ENCODE peak calls at places on chromosomes 2 and 18, in five cellular contexts. T, G, F, P and W are unnamed samples.

GRCh38 chr2:167827352-167828097 is 419.9 kb downstream of the STK39 start:
- DNase-seq in T (no peak), G (no peak), F (no peak), P (no peak), W (no peak)

GRCh38 chr18:3054785-3055184 is 41.8 kb upstream of the LPIN2 start:
- DNase-seq in T (no peak), G (no peak), F (no peak), P (no peak), W (no peak)

GRCh38 chr2:207408086-207408794 is 121.5 kb upstream of the CREB1 start:
- DNase-seq in T (peak), G (no peak), F (no peak), P (no peak), W (no peak)

GRCh38 chr2:18304849-18305248 is 255.6 kb downstream of the RDH14 start:
- DNase-seq in T (no peak), G (no peak), F (no peak), P (no peak), W (no peak)

GRCh38 chr2:39516347-39517101 is 79.4 kb upstream of the MAP4K3 start:
- DNase-seq in T (no peak), G (no peak), F (peak), P (no peak), W (no peak)

GRCh38 chr2:148614024-148614331 is 30.6 kb upstream of the EPC2 start:
- DNase-seq in T (peak), G (no peak), F (no peak), P (no peak), W (no peak)

GRCh38 chr2:207143131-207143473 is 22.6 kb downstream of the KLF7 start:
- DNase-seq in T (no peak), G (no peak), F (no peak), P (no peak), W (no peak)

GRCh38 chr2:106343274-106343673 is 124.9 kb downstream of the RGPD3 start:
- DNase-seq in T (no peak), G (no peak), F (no peak), P (no peak), W (no peak)

GRCh38 chr2:96869824-96870630 is at the start of gene SEMA4C:
- DNase-seq in T (no peak), G (peak), F (peak), P (peak), W (no peak)

GRCh38 chr2:7060602-7061435 is 143.6 kb downstream of the RNF144A start:
- DNase-seq in T (no peak), G (no peak), F (no peak), P (no peak), W (no peak)

GRCh38 chr2:106280653-106281202 is 86.6 kb upstream of the UXS1 start:
- DNase-seq in T (no peak), G (no peak), F (no peak), P (no peak), W (no peak)

GRCh38 chr2:196899976-196900375 is 26.5 kb downstream of the PGAP1 start:
- DNase-seq in T (no peak), G (no peak), F (no peak), P (no peak), W (no peak)

GRCh38 chr18:79405781-79406575 is 10.2 kb downstream of the NFATC1 start:
- DNase-seq in T (peak), G (peak), F (peak), P (peak), W (no peak)

GRCh38 chr2:96927420-96928171 is 57.7 kb upstream of the SEMA4C start:
- DNase-seq in T (no peak), G (peak), F (peak), P (no peak), W (no peak)

GRCh38 chr18:3032721-3033120 is 19.8 kb upstream of the LPIN2 start:
- DNase-seq in T (no peak), G (no peak), F (no peak), P (no peak), W (no peak)

GRCh38 chr2:39743170-39743851 is 35.7 kb downstream of the THUMPD2 start:
- DNase-seq in T (no peak), G (no peak), F (no peak), P (no peak), W (no peak)

GRCh38 chr18:8722946-8723477 is 17.7 kb downstream of the MTCL1 start:
- DNase-seq in T (no peak), G (no peak), F (no peak), P (no peak), W (no peak)

GRCh38 chr2:35114765-35115164 is 1240.8 kb upstream of the CRIM1 start:
- DNase-seq in T (no peak), G (no peak), F (no peak), P (no peak), W (no peak)

GRCh38 chr2:108612514-108613183 is 78.4 kb downstream of the LIMS1 start:
- DNase-seq in T (peak), G (peak), F (no peak), P (peak), W (no peak)

GRCh38 chr18:73614812-73615211 is 532.8 kb downstream of the FBXO15 start:
- DNase-seq in T (no peak), G (no peak), F (no peak), P (no peak), W (peak)

GRCh38 chr2:125169764-125170146 is 1144.7 kb downstream of the CNTNAP5 start:
- DNase-seq in T (no peak), G (no peak), F (no peak), P (no peak), W (no peak)

GRCh38 chr2:203451686-203452085 is 83.4 kb downstream of the RAPH1 start:
- DNase-seq in T (no peak), G (no peak), F (no peak), P (no peak), W (no peak)

GRCh38 chr18:58580623-58581022 is 48.3 kb downstream of the ALPK2 start:
- DNase-seq in T (no peak), G (no peak), F (no peak), P (no peak), W (no peak)

GRCh38 chr2:40421643-40422297 is 30.1 kb downstream of the SLC8A1 start:
- DNase-seq in T (no peak), G (no peak), F (no peak), P (no peak), W (no peak)

GRCh38 chr2:11598228-11598731 is 64.4 kb downstream of the GREB1 start:
- DNase-seq in T (no peak), G (no peak), F (no peak), P (no peak), W (no peak)

GRCh38 chr2:1546023-1546591 is 132.8 kb downstream of the TPO start:
- DNase-seq in T (peak), G (no peak), F (no peak), P (peak), W (peak)

GRCh38 chr2:165239230-165239629 is at the start of gene SCN2A:
- DNase-seq in T (peak), G (no peak), F (no peak), P (peak), W (peak)
- TF ChIP-seq CTCF in T (peak), G (peak), F (peak), P (peak), W (peak)

GRCh38 chr2:10140841-10141610 is 18.5 kb downstream of the RRM2 start:
- DNase-seq in T (no peak), G (no peak), F (no peak), P (no peak), W (no peak)

GRCh38 chr2:10144771-10145518 is 22.4 kb downstream of the RRM2 start:
- DNase-seq in T (no peak), G (no peak), F (no peak), P (no peak), W (no peak)

GRCh38 chr2:10142640-10142965 is 20.1 kb downstream of the RRM2 start:
- DNase-seq in T (no peak), G (no peak), F (no peak), P (no peak), W (no peak)

GRCh38 chr2:10139536-10139935 is 17.0 kb downstream of the RRM2 start:
- DNase-seq in T (no peak), G (no peak), F (no peak), P (no peak), W (no peak)

GRCh38 chr2:10141736-10142639 is 19.4 kb downstream of the RRM2 start:
- DNase-seq in T (no peak), G (no peak), F (no peak), P (peak), W (no peak)
- TF ChIP-seq CTCF in T (peak), G (peak), F (peak), P (peak), W (peak)

DNA sequence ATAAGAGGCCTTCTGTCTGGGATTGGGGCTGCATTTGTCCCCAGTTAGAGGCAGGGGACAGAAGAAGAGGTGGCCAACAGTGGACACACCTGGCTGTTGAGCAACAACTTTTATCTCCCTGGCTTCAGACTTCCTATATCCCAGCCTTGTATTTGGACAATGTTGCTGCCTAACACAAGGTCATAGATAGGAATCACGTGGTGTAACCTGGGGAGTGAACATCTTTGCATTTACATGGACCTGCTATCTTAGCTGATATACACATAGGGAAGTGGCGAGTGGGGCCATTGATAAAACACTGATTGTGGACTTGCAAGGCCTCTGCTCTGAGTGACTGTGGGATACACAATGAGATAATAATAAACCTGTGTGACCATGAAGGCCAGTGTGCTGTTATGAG is 26.9 kb downstream of the RAPGEF4 start:
- DNase-seq in T (no peak), G (no peak), F (no peak), P (no peak), W (no peak)
- TF ChIP-seq CTCF in T (no peak), G (no peak), F (no peak), P (no peak), W (no peak)

DNA sequence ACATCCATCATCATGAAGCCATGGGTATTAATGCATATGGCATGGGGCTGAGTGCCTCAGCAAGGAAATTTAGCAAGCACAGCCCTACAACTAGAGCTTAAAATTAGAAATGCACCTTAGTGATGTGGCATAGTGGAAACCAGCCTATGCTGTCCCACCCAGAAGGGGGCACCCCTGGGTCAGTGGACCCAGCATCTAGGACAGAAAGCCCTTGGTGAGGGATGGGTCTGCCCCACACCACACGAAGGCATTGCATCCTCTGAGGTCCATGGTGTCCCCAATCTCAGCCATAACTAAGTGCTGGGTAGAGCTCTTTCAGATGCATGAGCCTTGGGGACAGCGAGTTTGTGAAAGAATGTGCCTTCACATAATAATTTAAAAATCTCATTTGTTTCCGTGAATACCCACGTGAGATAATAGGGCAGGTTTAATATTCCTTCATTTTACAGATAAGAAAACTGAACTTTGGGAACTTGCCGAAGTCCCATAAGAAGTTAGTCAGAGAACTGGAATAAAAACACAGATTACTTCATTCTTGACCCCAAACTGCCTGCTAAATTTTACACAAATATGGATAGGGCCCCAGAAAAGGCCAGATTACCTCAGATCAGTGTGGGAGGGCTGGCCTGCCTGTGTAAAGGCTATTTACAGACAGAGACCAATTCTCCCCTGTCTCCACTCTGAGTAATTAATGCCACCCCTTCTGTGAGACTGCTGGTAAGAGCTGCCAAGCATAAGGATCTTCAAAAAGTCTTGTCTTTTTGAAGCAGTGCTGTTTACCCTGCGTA is 139.0 kb downstream of the MGAT5 start:
- DNase-seq in T (no peak), G (no peak), F (no peak), P (no peak), W (no peak)
- TF ChIP-seq CTCF in T (no peak), G (no peak), F (no peak), P (no peak), W (no peak)

GRCh38 chr2:55419514-55420243 is at the start of gene CCDC88A:
- DNase-seq in T (peak), G (peak), F (peak), P (peak), W (peak)
- TF ChIP-seq CTCF in T (no peak), G (peak), F (peak), P (no peak), W (peak)

GRCh38 chr2:42685303-42685702 is 78.6 kb downstream of the OXER1 start:
- DNase-seq in T (no peak), G (no peak), F (no peak), P (no peak), W (no peak)
- TF ChIP-seq CTCF in T (no peak), G (no peak), F (no peak), P (no peak), W (no peak)

DNA sequence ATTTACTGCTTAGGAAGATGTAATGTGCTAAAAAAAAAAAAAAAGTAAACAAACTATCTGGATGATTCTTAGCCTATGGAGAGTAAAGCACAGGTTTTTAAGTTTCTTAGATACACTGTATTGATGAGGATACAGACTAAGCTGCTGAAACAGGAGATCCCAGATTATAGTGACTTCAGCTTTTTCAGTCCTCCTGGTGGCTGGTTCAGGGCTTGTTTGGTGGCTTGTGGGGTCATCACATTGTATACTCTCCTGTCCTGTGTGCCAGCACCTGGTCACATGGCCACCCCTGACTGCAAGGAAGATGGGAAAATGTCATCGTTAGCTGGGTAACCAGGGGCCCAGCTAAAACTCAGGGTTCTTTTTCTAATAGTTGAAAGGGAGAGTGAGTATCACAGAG is 31.4 kb downstream of the RAB31 start:
- DNase-seq in T (no peak), G (no peak), F (no peak), P (no peak), W (no peak)
- TF ChIP-seq CTCF in T (no peak), G (no peak), F (no peak), P (no peak), W (no peak)

DNA sequence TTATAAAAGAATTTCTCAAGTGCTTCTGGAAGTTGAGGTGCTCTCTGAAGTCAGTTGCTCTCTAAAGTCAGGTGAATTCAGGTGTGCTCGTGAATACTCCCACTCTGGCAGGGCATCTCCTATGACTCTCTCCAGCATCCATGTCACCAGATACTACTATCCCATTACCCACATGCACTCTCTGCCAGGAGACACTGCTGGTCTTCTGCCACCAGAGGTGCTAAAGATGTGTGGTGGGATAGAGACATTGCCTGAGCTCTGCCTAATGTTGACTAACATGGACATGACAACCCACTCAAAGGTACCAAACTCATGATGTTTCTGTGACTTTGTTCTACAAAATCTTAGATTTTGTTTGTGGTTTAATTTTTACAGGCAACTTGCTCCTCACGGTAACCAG is 106.4 kb upstream of the HNRNPA3 start:
- DNase-seq in T (peak), G (no peak), F (no peak), P (no peak), W (no peak)
- TF ChIP-seq CTCF in T (peak), G (no peak), F (no peak), P (peak), W (no peak)

GRCh38 chr2:160418853-160419252 is 74.8 kb downstream of the RBMS1 start:
- DNase-seq in T (no peak), G (no peak), F (no peak), P (no peak), W (no peak)
- TF ChIP-seq CTCF in T (no peak), G (no peak), F (no peak), P (no peak), W (no peak)

GRCh38 chr18:49495480-49495879 is 8.4 kb upstream of the C18orf32 start:
- DNase-seq in T (no peak), G (no peak), F (no peak), P (no peak), W (no peak)

GRCh38 chr18:49494660-49495059 is 7.6 kb upstream of the C18orf32 start:
- DNase-seq in T (no peak), G (no peak), F (no peak), P (no peak), W (no peak)

GRCh38 chr18:49495074-49495473 is 8.0 kb upstream of the C18orf32 start:
- DNase-seq in T (no peak), G (peak), F (no peak), P (no peak), W (no peak)

GRCh38 chr18:49499046-49499637 is 12.1 kb upstream of the C18orf32 start:
- DNase-seq in T (no peak), G (peak), F (no peak), P (no peak), W (no peak)

DNA sequence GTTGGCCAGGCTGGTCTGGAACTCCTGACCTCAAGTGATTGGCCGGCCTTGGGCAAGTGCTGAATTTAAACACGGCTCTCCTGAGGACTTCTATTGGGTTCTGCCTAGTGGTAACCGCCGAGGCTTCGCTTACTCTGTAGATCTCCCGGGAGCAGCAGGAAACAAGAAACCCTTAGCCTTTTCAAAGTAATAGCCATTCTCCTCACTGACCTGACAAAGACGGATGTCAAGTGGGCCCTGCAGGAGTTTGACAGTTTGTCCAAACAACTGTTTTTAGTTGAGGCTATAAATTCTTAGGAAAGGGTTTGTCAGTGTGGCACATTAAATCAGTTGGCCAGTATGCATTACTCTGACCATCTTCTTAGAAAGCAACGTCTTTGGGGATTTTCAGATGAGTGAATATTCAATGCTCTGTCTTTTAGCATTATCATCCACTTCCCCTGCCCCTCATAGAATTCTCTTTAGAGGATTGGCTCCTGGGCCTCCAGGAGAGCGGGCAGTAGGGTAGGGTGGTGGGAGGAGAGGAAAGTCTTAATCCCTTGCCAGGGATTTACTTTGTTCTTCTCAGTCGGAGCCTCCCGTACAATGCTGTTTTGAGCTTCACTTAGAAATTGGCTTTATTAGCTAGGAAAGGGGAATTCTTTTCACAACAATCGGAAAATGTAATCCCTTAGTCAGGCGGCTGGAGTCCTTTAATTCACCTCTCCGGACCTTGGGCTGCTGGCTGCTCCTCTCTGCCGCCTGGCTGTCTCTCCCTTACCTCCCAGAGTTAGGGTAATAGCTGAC is 13.3 kb upstream of the C18orf32 start:
- DNase-seq in T (no peak), G (peak), F (no peak), P (no peak), W (no peak)
- TF ChIP-seq CTCF in T (no peak), G (no peak), F (no peak), P (no peak), W (no peak)